ENCODE peak calls at places on chromosomes 5 and 9, in four cellular contexts. M is HCT116, E is K562, T is GM12878. F is an unnamed sample.

GRCh38 chr5:169941542-169941941 is 38.8 kb downstream of the INSYN2B start:
- DNase-seq in E (no peak), T (no peak), M (no peak), F (no peak)

GRCh38 chr9:129646654-129647053 is 4.7 kb upstream of the ASB6 start:
- DNase-seq in T (no peak), E (no peak), M (no peak), F (no peak)

GRCh38 chr9:20994486-20994885 is 37.0 kb downstream of the HACD4 start:
- DNase-seq in M (no peak), T (no peak), E (no peak), F (no peak)

GRCh38 chr5:5209101-5209500 is 69.0 kb downstream of the ADAMTS16 start:
- DNase-seq in M (no peak), E (no peak), T (no peak), F (no peak)

GRCh38 chr5:58460727-58461286 is 921 bp upstream of the PLK2 start:
- DNase-seq in M (peak; percentile 77), T (peak; percentile 49), E (peak; percentile 33), F (peak; percentile 70)

GRCh38 chr5:18394154-18394804 is 760.0 kb downstream of the TAF11L14 start:
- DNase-seq in E (peak; percentile 56), T (no peak), M (no peak), F (peak; percentile 40)

GRCh38 chr5:55226027-55226933 is 835 bp downstream of the MCIDAS start:
- DNase-seq in T (no peak), E (peak; percentile 90), M (peak; percentile 72), F (no peak)

GRCh38 chr5:1406681-1407640 is 38.3 kb downstream of the SLC6A3 start:
- DNase-seq in T (no peak), M (no peak), E (no peak), F (no peak)

GRCh38 chr5:76954383-76954763 is 1.5 kb downstream of the CRHBP start:
- DNase-seq in T (no peak), E (no peak), M (no peak), F (no peak)

GRCh38 chr5:88899338-88899737 is 16.4 kb upstream of the MEF2C start:
- DNase-seq in M (no peak), E (no peak), T (no peak), F (no peak)

GRCh38 chr5:14242871-14243383 is 99.8 kb downstream of the TRIO start:
- DNase-seq in M (no peak), T (no peak), E (no peak), F (no peak)

GRCh38 chr5:107985144-107985543 is 314.4 kb upstream of the EFNA5 start:
- DNase-seq in M (peak; percentile 3), T (no peak), E (no peak), F (no peak)

GRCh38 chr5:121982089-121982488 is 20.3 kb downstream of the SRFBP1 start:
- DNase-seq in T (no peak), M (no peak), E (no peak), F (no peak)

GRCh38 chr5:79229357-79230174 is 6.4 kb upstream of the JMY start:
- DNase-seq in M (no peak), E (no peak), T (peak; percentile 69), F (no peak)

GRCh38 chr5:140557136-140557805 is at the start of gene SRA1:
- DNase-seq in T (peak; percentile 60), E (peak; percentile 95), M (peak; percentile 79), F (peak; percentile 77)

GRCh38 chr5:77957516-77957915 is 181.4 kb upstream of the TBCA start:
- DNase-seq in E (no peak), M (no peak), T (no peak), F (no peak)

GRCh38 chr5:171562822-171563221 is 143.4 kb downstream of the FGF18 start:
- DNase-seq in E (no peak), M (no peak), T (no peak), F (no peak)

GRCh38 chr5:43231977-43232376 is 40.0 kb downstream of the NIM1K start:
- DNase-seq in E (no peak), T (no peak), M (peak; percentile 27), F (no peak)

GRCh38 chr5:78787763-78788162 is 139.2 kb upstream of the LHFPL2 start:
- DNase-seq in M (no peak), T (no peak), E (no peak), F (no peak)

GRCh38 chr5:109945097-109945678 is 255.5 kb downstream of the MAN2A1 start:
- DNase-seq in T (no peak), E (no peak), M (no peak), F (no peak)

GRCh38 chr9:7402704-7403389 is 396.7 kb downstream of the DMAC1 start:
- DNase-seq in T (no peak), M (no peak), E (no peak), F (no peak)

GRCh38 chr9:7935666-7936065 is 136.1 kb upstream of the DMAC1 start:
- DNase-seq in E (no peak), M (no peak), T (no peak), F (no peak)

GRCh38 chr5:141805874-141806273 is 72.3 kb downstream of the PCDH1 start:
- DNase-seq in E (no peak), M (no peak), T (no peak), F (no peak)

GRCh38 chr5:32312682-32313523 is at the start of gene MTMR12:
- DNase-seq in M (peak; percentile 98), T (peak; percentile 98), E (peak; percentile 100), F (peak; percentile 95)

GRCh38 chr5:24783596-24783995 is 138.8 kb upstream of the CDH10 start:
- DNase-seq in T (no peak), M (no peak), E (no peak), F (no peak)

GRCh38 chr5:60026174-60026573 is 132.6 kb upstream of the PDE4D start:
- DNase-seq in E (no peak), T (no peak), M (no peak), F (no peak)

GRCh38 chr5:178483620-178484019 is 106.6 kb downstream of the COL23A1 start:
- DNase-seq in E (no peak), M (no peak), T (no peak), F (no peak)

GRCh38 chr9:129745186-129745585 is 7.7 kb downstream of the PTGES start:
- DNase-seq in M (no peak), T (no peak), E (no peak), F (no peak)

GRCh38 chr9:115127191-115127817 is 9.3 kb upstream of the TNC start:
- DNase-seq in T (no peak), E (no peak), M (no peak), F (no peak)

GRCh38 chr9:126661122-126661520 is 47.4 kb downstream of the LMX1B start:
- DNase-seq in T (no peak), M (no peak), E (no peak), F (no peak)

GRCh38 chr5:176625966-176626875 is 4.1 kb downstream of the SNCB start:
- DNase-seq in M (no peak), T (no peak), E (no peak), F (no peak)

GRCh38 chr9:122128432-122129343 is 30.9 kb downstream of the NDUFA8 start:
- DNase-seq in M (no peak), T (no peak), E (no peak), F (no peak)

GRCh38 chr5:62330302-62330701 is 24.3 kb downstream of the KIF2A start:
- DNase-seq in E (no peak), T (no peak), M (no peak), F (no peak)

GRCh38 chr9:98730914-98731313 is 22.2 kb upstream of the GABBR2 start:
- DNase-seq in M (no peak), E (no peak), T (peak; percentile 2), F (no peak)

GRCh38 chr5:91271999-91272398 is 111.1 kb downstream of the ARRDC3 start:
- DNase-seq in E (no peak), M (no peak), T (peak; percentile 76), F (no peak)

DNA sequence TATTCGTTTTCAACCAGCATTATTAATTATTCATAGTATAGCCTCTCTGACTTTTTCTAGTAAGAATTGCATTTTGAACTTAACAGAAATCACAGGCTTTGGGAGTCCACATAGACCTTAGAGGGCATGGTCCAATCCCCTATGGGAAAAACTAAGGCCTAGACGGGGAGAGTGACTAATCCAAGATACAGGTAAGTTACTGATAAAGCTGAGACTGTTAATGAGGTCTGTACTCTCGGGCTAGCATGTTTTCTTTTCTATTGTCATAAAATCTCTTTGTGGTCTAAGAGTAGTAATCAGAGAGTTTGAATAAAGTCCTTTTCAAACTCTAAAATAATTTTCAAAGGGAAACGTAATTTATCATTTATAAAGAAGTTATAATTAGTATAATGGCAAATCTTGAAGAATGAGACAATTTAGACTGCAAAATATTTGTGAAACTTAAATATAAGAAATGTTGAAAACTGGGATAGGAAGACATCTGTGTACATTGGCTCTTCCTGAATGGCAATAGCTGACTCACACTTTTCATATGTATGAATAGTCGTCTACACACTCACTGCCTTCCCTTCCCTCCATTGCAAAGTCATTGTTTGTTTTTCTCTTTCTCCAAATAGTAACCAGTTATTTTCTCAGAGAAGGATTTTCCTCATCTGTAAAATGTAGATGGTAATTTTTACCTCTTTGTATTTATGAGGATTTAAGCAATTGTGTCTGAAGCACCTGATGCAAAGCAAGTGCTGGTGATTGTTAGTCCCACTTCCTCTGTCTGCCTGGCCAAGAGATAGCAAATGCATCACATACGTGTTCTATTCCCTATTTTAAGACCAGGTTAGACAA is 207.9 kb upstream of the CD180 start:
- DNase-seq in M (no peak), E (no peak), T (no peak), F (no peak)
- TF ChIP-seq ZNF274 in M (no peak), E (no peak), T (no peak), F (no peak)

GRCh38 chr5:151155149-151155776 is 2.3 kb downstream of the ANXA6 start:
- DNase-seq in E (no peak), M (no peak), T (peak; percentile 35), F (no peak)
- H3K4me1 ChIP-seq in E (peaks cover 25% of the 10 kb centered on the region), M (peaks cover 36% of the 10 kb centered on the region), T (peaks cover 50% of the 10 kb centered on the region), F (peaks cover 19% of the 10 kb centered on the region)

GRCh38 chr5:56668996-56669395 is 146.4 kb upstream of the MAP3K1 start:
- DNase-seq in M (no peak), E (no peak), T (no peak), F (no peak)
- TF ChIP-seq ZNF274 in M (no peak), E (no peak), T (no peak), F (no peak)

GRCh38 chr9:133843751-133844373 is 105.7 kb upstream of the SARDH start:
- DNase-seq in T (no peak), M (no peak), E (no peak), F (no peak)

GRCh38 chr9:133845659-133845947 is 107.5 kb upstream of the SARDH start:
- DNase-seq in E (no peak), T (no peak), M (no peak), F (no peak)

GRCh38 chr9:133846483-133847090 is 108.4 kb upstream of the SARDH start:
- DNase-seq in E (no peak), M (no peak), T (no peak), F (no peak)

GRCh38 chr9:133844431-133844830 is 106.3 kb upstream of the SARDH start:
- DNase-seq in M (no peak), E (no peak), T (no peak), F (no peak)

GRCh38 chr9:133844876-133845658 is 106.9 kb upstream of the SARDH start:
- DNase-seq in M (no peak), E (no peak), T (no peak), F (no peak)
- H3K4me1 ChIP-seq in M (no peaks in the 10 kb centered on the region), E (peaks cover 6% of the 10 kb centered on the region), T (no peaks in the 10 kb centered on the region), F (peaks cover 34% of the 10 kb centered on the region)

F was measured in NT2/D1.